ENCODE peak calls at places on chromosomes 1 and 21, in six cellular contexts. U is mesenchymal stem cell, I is neuronal stem cell, Z is IMR-90, B is H9, D is trophoblast cell. O is an unnamed sample.

GRCh38 chr1:81760487-81761097 is 40.1 kb upstream of the ADGRL2 start:
- DNase-seq in I (no peak), Z (peak), D (no peak), B (no peak), U (peak), O (no peak)

GRCh38 chr1:5740865-5741860 is 251.1 kb downstream of the NPHP4 start:
- DNase-seq in B (peak), U (no peak), D (no peak), Z (no peak), I (no peak), O (no peak)

GRCh38 chr1:197776348-197777082 is 1.2 kb upstream of the DENND1B start:
- DNase-seq in U (peak), I (no peak), D (no peak), Z (peak), B (no peak), O (no peak)

GRCh38 chr1:37238376-37239224 is 204.3 kb upstream of the GRIK3 start:
- DNase-seq in B (no peak), D (no peak), I (no peak), U (no peak), Z (no peak), O (no peak)

GRCh38 chr1:205360166-205360565 is 3.4 kb upstream of the KLHDC8A start:
- DNase-seq in D (no peak), I (peak), Z (no peak), B (no peak), U (no peak), O (no peak)

GRCh38 chr1:24952413-24952841 is 22.4 kb upstream of the RUNX3 start:
- DNase-seq in I (no peak), D (no peak), Z (no peak), B (no peak), U (peak), O (no peak)

GRCh38 chr1:1004780-1005697 is 5.1 kb upstream of the HES4 start:
- DNase-seq in U (peak), D (no peak), B (peak), I (no peak), Z (peak), O (no peak)

GRCh38 chr1:208257326-208257725 is 13.1 kb upstream of the PLXNA2 start:
- DNase-seq in B (no peak), U (no peak), I (no peak), Z (no peak), D (no peak), O (no peak)

GRCh38 chr1:24903955-24904730 is 25.9 kb downstream of the RUNX3 start:
- DNase-seq in Z (no peak), B (peak), U (no peak), I (no peak), D (no peak), O (peak)

GRCh38 chr1:32933742-32934322 is 30.8 kb downstream of the RNF19B start:
- DNase-seq in U (peak), Z (peak), I (no peak), B (no peak), D (peak), O (no peak)

GRCh38 chr1:180580237-180580636 is 21.5 kb downstream of the OVAAL start:
- DNase-seq in Z (peak), I (no peak), D (peak), U (peak), B (no peak), O (no peak)

GRCh38 chr1:244218220-244218619 is 167.1 kb downstream of the ZBTB18 start:
- DNase-seq in U (no peak), I (no peak), D (no peak), B (no peak), Z (no peak), O (no peak)

GRCh38 chr1:239805888-239806772 is 285.6 kb upstream of the FMN2 start:
- DNase-seq in U (no peak), I (no peak), B (no peak), Z (no peak), D (no peak), O (no peak)

GRCh38 chr1:225851810-225852209 is 30.4 kb downstream of the TMEM63A start:
- DNase-seq in D (no peak), U (no peak), B (no peak), I (no peak), Z (no peak), O (no peak)

GRCh38 chr1:181675625-181676024 is 192.3 kb downstream of the CACNA1E start:
- DNase-seq in B (no peak), U (no peak), D (no peak), Z (no peak), I (peak), O (no peak)

GRCh38 chr1:218339267-218339831 is 5.8 kb upstream of the TGFB2 start:
- DNase-seq in U (peak), B (no peak), D (no peak), I (no peak), Z (peak), O (no peak)

GRCh38 chr1:53348491-53349368 is 20.9 kb upstream of the LRP8 start:
- DNase-seq in B (peak), Z (no peak), I (no peak), D (no peak), U (no peak), O (no peak)

GRCh38 chr1:161162052-161162451 is 2.8 kb downstream of the USP21 start:
- DNase-seq in B (no peak), D (no peak), U (no peak), Z (no peak), I (no peak), O (no peak)

GRCh38 chr1:204437796-204438570 is 26.4 kb upstream of the PPP1R15B start:
- DNase-seq in I (no peak), B (no peak), Z (no peak), D (peak), U (no peak), O (no peak)

GRCh38 chr1:201454568-201454967 is 14.4 kb downstream of the PHLDA3 start:
- DNase-seq in D (no peak), Z (no peak), B (no peak), I (no peak), U (no peak), O (no peak)

GRCh38 chr21:44261675-44262295 is at the start of gene DNMT3L:
- DNase-seq in Z (no peak), B (no peak), I (no peak), D (no peak), U (no peak), O (no peak)

GRCh38 chr1:1677718-1678580 is 14.6 kb downstream of the SLC35E2B start:
- DNase-seq in Z (no peak), U (no peak), D (no peak), B (no peak), I (no peak), O (no peak)

GRCh38 chr21:25980710-25981109 is 189.9 kb downstream of the APP start:
- DNase-seq in B (no peak), I (no peak), D (peak), U (no peak), Z (no peak), O (no peak)

GRCh38 chr1:243946946-243947345 is 96.9 kb upstream of the AKT3 start:
- DNase-seq in U (no peak), D (peak), B (peak), Z (no peak), I (no peak), O (peak)

GRCh38 chr1:92623187-92623778 is 136.6 kb upstream of the GFI1 start:
- DNase-seq in U (peak), I (no peak), B (no peak), Z (peak), D (no peak), O (no peak)

GRCh38 chr21:42991992-42992740 is 17.8 kb downstream of the PKNOX1 start:
- DNase-seq in D (peak), B (peak), I (no peak), U (peak), Z (peak), O (no peak)

GRCh38 chr1:109490029-109490933 is 3.6 kb upstream of the CYB561D1 start:
- DNase-seq in B (peak), Z (peak), I (no peak), D (peak), U (peak), O (no peak)

GRCh38 chr1:47104816-47105215 is 32.4 kb upstream of the CYP4A22 start:
- DNase-seq in U (no peak), Z (no peak), B (peak), D (no peak), I (no peak), O (no peak)

GRCh38 chr1:203186446-203187305 is at the start of gene CHI3L1:
- DNase-seq in U (no peak), Z (no peak), B (no peak), I (no peak), D (no peak), O (no peak)

GRCh38 chr1:205504311-205505075 is at the start of gene CDK18:
- DNase-seq in Z (no peak), D (peak), U (peak), B (peak), I (peak), O (peak)

GRCh38 chr1:106972074-106972473 is 84.4 kb upstream of the PRMT6 start:
- DNase-seq in Z (no peak), B (no peak), I (no peak), U (no peak), D (no peak), O (no peak)

GRCh38 chr1:56644941-56645662 is at the start of gene PRKAA2:
- DNase-seq in Z (peak), U (peak), B (peak), D (peak), I (peak), O (peak)

GRCh38 chr1:54081306-54082270 is 28.2 kb downstream of the TCEANC2 start:
- DNase-seq in U (peak), D (peak), Z (peak), I (peak), B (peak), O (peak)

GRCh38 chr21:38740131-38740530 is 65.6 kb upstream of the ETS2 start:
- DNase-seq in I (no peak), D (no peak), B (no peak), Z (peak), U (peak), O (no peak)

GRCh38 chr1:20530261-20530660 is 22.1 kb upstream of the FAM43B start:
- DNase-seq in I (no peak), D (peak), B (no peak), Z (no peak), U (no peak), O (no peak)

GRCh38 chr1:41740058-41740457 is 178.7 kb downstream of the HIVEP3 start:
- DNase-seq in D (no peak), U (no peak), B (no peak), I (no peak), Z (no peak), O (no peak)

GRCh38 chr1:41738010-41738409 is 180.7 kb downstream of the HIVEP3 start:
- DNase-seq in Z (no peak), B (no peak), I (no peak), U (no peak), D (no peak), O (no peak)

GRCh38 chr1:41738475-41738874 is 180.2 kb downstream of the HIVEP3 start:
- DNase-seq in D (no peak), U (no peak), I (no peak), Z (peak), B (no peak), O (no peak)

GRCh38 chr1:41740630-41741239 is 178.0 kb downstream of the HIVEP3 start:
- DNase-seq in D (no peak), U (no peak), I (no peak), Z (no peak), B (no peak), O (no peak)

GRCh38 chr1:41739061-41739955 is 179.4 kb downstream of the HIVEP3 start:
- DNase-seq in D (peak), Z (peak), B (no peak), U (peak), I (no peak), O (no peak)
- H4K91ac ChIP-seq in D (no peak), Z (peak), B (no peak), U (no peak), I (no peak), O (no peak)

DNA sequence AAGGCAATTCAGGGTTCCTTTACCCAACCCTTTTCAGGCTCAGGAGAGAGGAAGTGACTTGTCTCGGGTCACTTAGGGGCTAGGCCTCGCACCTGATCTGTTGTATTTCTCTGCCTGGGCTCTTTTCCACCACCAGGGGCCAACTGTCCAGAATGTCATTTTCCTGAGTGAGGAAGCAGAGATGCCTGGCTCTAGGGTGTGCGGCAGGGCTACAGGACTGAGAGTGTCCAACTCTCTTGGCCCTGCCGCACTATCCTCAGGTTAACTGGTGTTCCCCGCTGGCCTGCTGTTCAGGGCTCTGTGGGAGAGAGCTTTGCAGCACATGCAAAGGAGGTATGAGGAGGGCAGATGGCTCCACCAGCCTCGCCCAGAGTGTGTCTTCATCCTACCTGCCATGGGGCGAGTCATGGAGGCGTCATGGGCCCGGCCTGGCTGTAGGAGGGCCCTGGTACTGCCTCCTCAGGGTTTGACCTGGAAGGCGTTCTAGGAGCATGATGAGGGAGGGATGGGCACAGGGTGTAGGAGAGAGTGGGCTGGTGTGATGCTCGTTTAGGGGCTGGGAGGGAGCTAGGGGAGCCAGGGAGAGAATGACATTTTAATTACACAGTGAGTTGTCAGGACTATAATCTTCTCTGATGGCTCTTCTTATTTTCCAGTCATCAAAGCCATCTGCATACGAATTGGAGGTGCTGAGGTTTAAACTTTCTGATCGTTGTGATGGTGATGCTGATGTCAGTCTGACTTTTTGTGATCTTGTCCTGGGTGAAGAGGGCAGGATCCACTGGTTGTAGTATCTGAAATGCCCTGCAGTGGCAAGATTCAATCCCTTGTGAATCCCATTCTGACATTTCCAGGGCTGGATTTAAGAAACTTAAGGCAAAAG is 128.4 kb downstream of the NOS1AP start:
- DNase-seq in U (no peak), D (no peak), B (peak), Z (no peak), I (no peak), O (no peak)
- H4K91ac ChIP-seq in U (peak), D (no peak), B (no peak), Z (no peak), I (no peak), O (peak)

DNA sequence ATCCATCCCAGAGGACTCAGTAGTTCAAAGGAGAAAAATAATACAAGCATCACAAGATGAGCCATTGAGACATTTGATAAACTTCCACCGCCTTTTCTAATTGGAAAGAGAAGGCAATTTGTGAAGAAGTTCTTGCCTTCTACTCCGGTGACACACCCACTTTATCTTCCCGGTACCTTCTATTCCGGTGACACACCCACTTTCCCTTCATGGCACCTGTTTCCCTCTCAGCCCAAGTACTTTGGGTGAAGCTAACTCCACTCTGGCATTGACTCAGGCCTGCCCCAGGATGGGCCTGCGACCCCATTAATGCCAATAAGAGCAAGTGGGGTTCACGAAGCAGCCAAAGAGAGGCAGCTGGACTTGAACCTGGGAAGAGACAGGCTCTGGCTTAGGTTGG is 38.2 kb downstream of the CLDN14 start:
- DNase-seq in I (no peak), Z (no peak), D (no peak), B (no peak), U (no peak), O (no peak)
- H4K91ac ChIP-seq in I (no peak), Z (no peak), D (peak), B (no peak), U (no peak), O (no peak)

GRCh38 chr1:27176323-27176722 is 21.4 kb upstream of the SLC9A1 start:
- DNase-seq in I (no peak), Z (no peak), B (no peak), D (no peak), U (no peak), O (no peak)
- H4K91ac ChIP-seq in I (no peak), Z (no peak), B (no peak), D (no peak), U (no peak), O (no peak)

GRCh38 chr1:196357913-196358312 is 250.3 kb downstream of the KCNT2 start:
- DNase-seq in I (no peak), Z (no peak), U (no peak), B (no peak), D (no peak), O (no peak)
- H4K91ac ChIP-seq in I (no peak), Z (no peak), U (no peak), B (no peak), D (no peak), O (no peak)

DNA sequence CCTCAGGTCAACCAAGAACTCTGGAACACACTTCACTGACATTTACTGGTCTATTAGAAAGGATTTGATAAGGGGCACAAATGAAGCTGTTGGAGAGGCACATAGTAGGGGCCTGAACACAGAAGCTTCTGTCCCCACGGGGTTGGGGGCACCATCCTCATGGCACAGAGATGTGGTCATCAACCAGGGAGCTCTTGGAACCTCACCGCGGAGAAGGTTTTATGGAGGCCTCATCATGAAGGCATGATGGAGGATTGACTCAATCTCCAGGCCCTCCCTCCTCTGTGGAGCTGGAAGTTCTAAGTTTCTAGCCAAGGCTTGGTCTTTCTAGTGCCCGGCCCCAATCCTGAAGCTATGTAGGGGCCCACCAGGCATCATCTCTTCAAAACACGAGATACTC is 23.6 kb downstream of the MX1 start:
- DNase-seq in D (no peak), U (no peak), B (no peak), Z (no peak), I (no peak), O (no peak)
- H4K91ac ChIP-seq in D (no peak), U (no peak), B (no peak), Z (no peak), I (no peak), O (no peak)

GRCh38 chr1:31376374-31377134 is 3.7 kb upstream of the FABP3 start:
- DNase-seq in I (peak), D (no peak), U (peak), B (peak), Z (peak), O (no peak)

GRCh38 chr1:31372961-31373896 is at the start of gene FABP3:
- DNase-seq in I (peak), U (peak), Z (peak), B (peak), D (no peak), O (peak)

GRCh38 chr1:31373897-31374486 is 1.1 kb upstream of the FABP3 start:
- DNase-seq in U (no peak), D (no peak), B (no peak), I (no peak), Z (no peak), O (no peak)

GRCh38 chr1:31372051-31372450 is 825 bp downstream of the FABP3 start:
- DNase-seq in B (no peak), Z (no peak), I (no peak), D (no peak), U (no peak), O (no peak)

GRCh38 chr1:31374511-31375196 is 1.8 kb upstream of the FABP3 start:
- DNase-seq in I (no peak), B (no peak), U (no peak), Z (peak), D (no peak), O (no peak)
- H4K91ac ChIP-seq in I (no peak), B (no peak), U (peak), Z (no peak), D (no peak), O (no peak)